ENCODE peak calls at places on chromosomes 11 and 22, in five cellular contexts. F, H, B, Z and Q are unnamed samples.

GRCh38 chr11:1197886-1198765 is 24.7 kb upstream of the MUC5B start:
- DNase-seq in F (no peak), H (no peak), B (no peak), Z (no peak), Q (no peak)

GRCh38 chr11:33147559-33147958 is 13.7 kb downstream of the CSTF3 start:
- DNase-seq in F (peak), H (peak), B (peak), Z (no peak), Q (no peak)

GRCh38 chr22:49321477-49322055 is 506.1 kb downstream of the BRD1 start:
- DNase-seq in F (no peak), H (no peak), B (no peak), Z (no peak), Q (no peak)

GRCh38 chr11:14148653-14149273 is 186.2 kb downstream of the SPON1 start:
- DNase-seq in F (peak), H (peak), B (peak), Z (no peak), Q (peak)

GRCh38 chr11:10943968-10944367 is 86.1 kb upstream of the ZBED5 start:
- DNase-seq in F (peak), H (peak), B (no peak), Z (no peak), Q (no peak)

GRCh38 chr11:70552441-70553150 is 154.3 kb downstream of the CTTN start:
- DNase-seq in F (no peak), H (no peak), B (no peak), Z (no peak), Q (no peak)

GRCh38 chr22:22810471-22810870 is 77.1 kb upstream of the IGLL5 start:
- DNase-seq in F (no peak), H (no peak), B (no peak), Z (no peak), Q (no peak)

GRCh38 chr11:68017858-68018729 is 8.0 kb downstream of the ALDH3B1 start:
- DNase-seq in F (no peak), H (no peak), B (no peak), Z (no peak), Q (no peak)

GRCh38 chr11:818396-819128 is at the start of gene PNPLA2:
- DNase-seq in F (no peak), H (no peak), B (no peak), Z (no peak), Q (no peak)

GRCh38 chr22:37267128-37267587 is 15.2 kb upstream of the CYTH4 start:
- DNase-seq in F (no peak), H (no peak), B (no peak), Z (peak), Q (peak)

GRCh38 chr22:46425011-46425410 is 89.5 kb downstream of the TRMU start:
- DNase-seq in F (peak), H (peak), B (peak), Z (no peak), Q (peak)

GRCh38 chr11:75428301-75428724 is 4.7 kb downstream of the KLHL35 start:
- DNase-seq in F (peak), H (peak), B (peak), Z (no peak), Q (no peak)

GRCh38 chr22:49688516-49689254 is 139.0 kb downstream of the BRD1 start:
- DNase-seq in F (no peak), H (no peak), B (no peak), Z (no peak), Q (no peak)

GRCh38 chr11:95108671-95109551 is 19.3 kb downstream of the ENDOD1 start:
- DNase-seq in F (peak), H (peak), B (peak), Z (no peak), Q (peak)

GRCh38 chr22:45251828-45252227 is 11.1 kb upstream of the KIAA0930 start:
- DNase-seq in F (no peak), H (no peak), B (no peak), Z (no peak), Q (no peak)

GRCh38 chr22:45242778-45243191 is 2.1 kb upstream of the KIAA0930 start:
- DNase-seq in F (no peak), H (no peak), B (no peak), Z (no peak), Q (no peak)

GRCh38 chr22:45240810-45241631 is at the start of gene KIAA0930:
- DNase-seq in F (peak), H (no peak), B (peak), Z (peak), Q (peak)

GRCh38 chr22:45248832-45249561 is 8.3 kb upstream of the KIAA0930 start:
- DNase-seq in F (no peak), H (no peak), B (no peak), Z (no peak), Q (no peak)

DNA sequence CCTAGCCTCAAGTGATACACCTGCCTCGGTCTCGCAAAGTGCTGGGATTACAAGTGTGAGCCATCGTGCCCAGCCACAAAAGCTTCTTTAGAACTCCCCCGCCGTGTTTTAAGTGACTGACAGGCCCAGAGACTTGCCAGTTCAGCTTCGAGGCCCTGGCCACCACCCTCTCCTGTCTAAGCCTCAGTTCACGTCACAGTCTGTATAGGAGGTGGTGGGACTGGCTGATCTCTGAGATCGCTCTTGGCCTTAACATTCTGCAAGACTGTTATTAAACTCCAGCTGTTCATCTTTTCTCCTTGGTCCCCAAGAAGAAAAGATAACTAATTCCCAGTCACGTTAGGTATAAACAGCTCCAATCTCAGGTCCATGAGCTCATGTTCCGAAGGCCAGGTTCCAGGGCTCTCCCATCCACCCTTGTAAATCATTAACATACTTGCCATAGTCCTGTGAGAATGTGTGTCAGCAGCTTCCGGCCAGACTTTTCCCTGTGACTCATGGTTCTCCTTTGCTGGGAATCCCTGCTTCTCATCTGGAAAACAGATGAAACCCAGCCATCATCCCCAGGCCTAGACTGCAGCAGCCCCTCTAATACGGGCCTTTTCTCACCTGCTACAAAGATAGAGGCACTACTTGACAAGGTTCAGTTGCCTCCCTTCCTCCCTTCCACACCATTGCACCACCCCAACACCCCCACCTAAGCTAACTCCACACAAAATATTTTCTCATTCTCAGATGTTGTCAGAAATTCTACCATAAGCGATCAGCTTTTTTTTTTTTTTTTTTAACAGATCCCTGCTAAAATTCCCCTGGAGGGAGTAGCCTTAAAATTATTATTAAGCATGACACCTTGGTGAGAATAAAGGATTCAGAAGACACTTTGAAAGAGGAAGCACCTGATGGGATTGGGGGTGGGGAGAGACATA is 5.6 kb upstream of the KIAA0930 start:
- DNase-seq in F (peak), H (peak), B (peak), Z (no peak), Q (peak)
- H2AFZ ChIP-seq in F (no peak), H (peak), B (peak), Z (peak), Q (no peak)

GRCh38 chr11:35235944-35236666 is 97.1 kb downstream of the CD44 start:
- DNase-seq in F (peak), H (peak), B (no peak), Z (no peak), Q (no peak)
- H2AFZ ChIP-seq in F (no peak), H (no peak), B (no peak), Z (no peak), Q (no peak)

DNA sequence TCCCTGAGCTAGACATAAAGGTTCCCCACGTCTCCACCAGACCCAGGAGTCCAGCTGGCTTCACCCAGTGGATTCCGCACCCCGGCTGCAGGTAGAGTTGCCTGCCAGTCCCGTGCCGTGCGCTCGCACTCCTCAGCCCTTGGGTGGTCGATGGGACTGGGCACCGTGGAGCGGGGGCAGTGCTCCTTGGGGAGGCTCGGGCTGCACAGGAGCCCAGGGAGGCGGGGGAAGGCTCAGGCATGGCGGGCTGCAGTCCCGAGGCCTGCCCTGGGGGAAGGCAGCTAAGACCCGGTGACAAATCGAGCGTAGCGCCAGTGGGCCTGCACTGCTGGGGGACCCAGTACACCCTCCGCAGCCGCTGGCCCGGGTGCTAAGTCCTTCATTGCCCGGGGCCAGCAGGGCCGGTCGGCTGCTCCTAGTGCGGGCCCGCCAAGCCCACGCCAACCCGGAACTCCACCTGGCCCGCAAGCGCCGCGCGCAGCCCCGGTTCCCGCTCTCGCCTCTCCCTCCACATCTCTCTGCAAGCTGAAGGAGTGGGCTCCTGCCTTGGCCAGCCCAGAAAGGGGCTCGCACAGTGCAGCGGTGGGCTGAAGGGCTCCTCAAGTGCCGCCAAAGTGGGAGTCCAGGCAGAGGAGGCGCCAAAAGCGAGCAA is 9.5 kb upstream of the TREH start:
- DNase-seq in F (no peak), H (no peak), B (no peak), Z (no peak), Q (no peak)
- H2AFZ ChIP-seq in F (peak), H (peak), B (peak), Z (peak), Q (no peak)

GRCh38 chr11:19218216-19218615 is 16.4 kb upstream of the CSRP3 start:
- DNase-seq in F (no peak), H (no peak), B (no peak), Z (no peak), Q (no peak)
- H2AFZ ChIP-seq in F (no peak), H (no peak), B (no peak), Z (no peak), Q (no peak)